ENCODE peak calls at places on chromosomes 6 and 20, in ten cellular contexts. E is MM.1S; T is IMR-90; L is astrocyte; F is body of pancreas; H is CD4-positive, alpha-beta memory T cell; I is A549; D is PC-3; Q is GM23338; A is H9. Y is an unnamed sample.

GRCh38 chr6:118468682-118469465 is 79.2 kb upstream of the PLN start:
- DNase-seq in F (no peak), T (peak; percentile 56), Q (no peak), D (peak; percentile 85), A (no peak), E (no peak), H (no peak), I (peak; percentile 1), L (peak; percentile 26), Y (no peak)

GRCh38 chr6:119978274-119978889 is 628.8 kb upstream of the MAN1A1 start:
- DNase-seq in A (no peak), T (peak; percentile 26), I (no peak), Q (peak; percentile 51), D (peak; percentile 51), L (peak; percentile 6), F (peak; percentile 59), E (peak; percentile 59), H (no peak), Y (no peak)

GRCh38 chr6:127347188-127347587 is 3.8 kb upstream of the ECHDC1 start:
- DNase-seq in I (no peak), D (peak; percentile 80), E (no peak), Q (no peak), A (no peak), L (no peak), T (no peak), H (no peak), F (no peak), Y (no peak)

GRCh38 chr6:137271245-137272183 is 52.3 kb upstream of the IFNGR1 start:
- DNase-seq in Q (peak; percentile 77), D (peak; percentile 67), L (peak; percentile 19), I (peak; percentile 13), E (peak; percentile 60), A (no peak), F (no peak), T (peak; percentile 63), H (peak; percentile 35), Y (no peak)

GRCh38 chr6:57432162-57432561 is 114.7 kb downstream of the PRIM2 start:
- DNase-seq in L (peak; percentile 63), E (no peak), H (no peak), I (no peak), A (no peak), T (peak; percentile 82), Q (no peak), D (no peak), F (no peak), Y (no peak)

GRCh38 chr6:166772518-166772917 is 145.5 kb upstream of the RPS6KA2 start:
- DNase-seq in A (peak; percentile 66), T (no peak), E (no peak), L (no peak), H (no peak), F (no peak), D (peak; percentile 29), Q (peak; percentile 69), I (no peak), Y (no peak)

GRCh38 chr6:87103977-87104601 is 9.2 kb upstream of the CGA start:
- DNase-seq in E (no peak), I (no peak), A (no peak), T (no peak), F (no peak), H (no peak), D (no peak), L (no peak), Q (no peak), Y (no peak)

GRCh38 chr6:4668271-4669179 is 107.7 kb upstream of the CDYL start:
- DNase-seq in L (peak; percentile 63), A (no peak), F (no peak), D (no peak), E (no peak), Q (no peak), H (no peak), I (no peak), T (peak; percentile 51), Y (no peak)

GRCh38 chr6:12266571-12266970 is 23.6 kb upstream of the EDN1 start:
- DNase-seq in H (no peak), I (no peak), D (peak; percentile 73), Q (no peak), A (no peak), T (peak; percentile 77), F (no peak), E (no peak), L (peak; percentile 85), Y (no peak)

GRCh38 chr20:3659492-3660261 is 3.5 kb downstream of the GFRA4 start:
- DNase-seq in H (no peak), E (no peak), I (no peak), D (no peak), A (peak; percentile 30), F (no peak), Q (no peak), T (no peak), L (no peak), Y (no peak)

GRCh38 chr6:684831-685636 is 7.9 kb downstream of the EXOC2 start:
- DNase-seq in E (peak; percentile 66), H (no peak), T (peak; percentile 63), A (no peak), D (no peak), Q (no peak), L (peak; percentile 73), I (no peak), F (no peak), Y (no peak)

GRCh38 chr6:117906905-117907599 is at the start of gene SLC35F1:
- DNase-seq in A (peak; percentile 87), T (peak; percentile 1), D (no peak), H (peak; percentile 9), Q (peak; percentile 88), F (peak; percentile 74), L (peak; percentile 12), I (peak; percentile 17), E (peak; percentile 70), Y (peak; percentile 64)

GRCh38 chr20:48463916-48464315 is 363.9 kb downstream of the PREX1 start:
- DNase-seq in Q (no peak), L (peak; percentile 74), H (no peak), A (no peak), F (no peak), I (no peak), T (peak; percentile 63), E (no peak), D (peak; percentile 20), Y (no peak)

GRCh38 chr20:49594143-49594928 is 26.4 kb upstream of the PTGIS start:
- DNase-seq in Q (no peak), A (no peak), E (no peak), T (peak; percentile 87), F (peak; percentile 25), L (peak; percentile 74), I (no peak), D (peak; percentile 97), H (no peak), Y (no peak)

GRCh38 chr20:32478576-32478975 is 106.6 kb downstream of the NOL4L start:
- DNase-seq in I (no peak), Q (no peak), F (no peak), L (no peak), A (no peak), D (no peak), H (no peak), E (no peak), T (no peak), Y (no peak)
- H3K27ac ChIP-seq in I (no peak overlapping the region), Q (peak overlapping the region; percentile 50), F (peak overlapping the region; percentile 65), L (no peak overlapping the region), A (no peak overlapping the region), D (no peak overlapping the region), H (no peak overlapping the region), E (no peak overlapping the region), T (no peak overlapping the region), Y (peak overlapping the region; percentile 76)

DNA sequence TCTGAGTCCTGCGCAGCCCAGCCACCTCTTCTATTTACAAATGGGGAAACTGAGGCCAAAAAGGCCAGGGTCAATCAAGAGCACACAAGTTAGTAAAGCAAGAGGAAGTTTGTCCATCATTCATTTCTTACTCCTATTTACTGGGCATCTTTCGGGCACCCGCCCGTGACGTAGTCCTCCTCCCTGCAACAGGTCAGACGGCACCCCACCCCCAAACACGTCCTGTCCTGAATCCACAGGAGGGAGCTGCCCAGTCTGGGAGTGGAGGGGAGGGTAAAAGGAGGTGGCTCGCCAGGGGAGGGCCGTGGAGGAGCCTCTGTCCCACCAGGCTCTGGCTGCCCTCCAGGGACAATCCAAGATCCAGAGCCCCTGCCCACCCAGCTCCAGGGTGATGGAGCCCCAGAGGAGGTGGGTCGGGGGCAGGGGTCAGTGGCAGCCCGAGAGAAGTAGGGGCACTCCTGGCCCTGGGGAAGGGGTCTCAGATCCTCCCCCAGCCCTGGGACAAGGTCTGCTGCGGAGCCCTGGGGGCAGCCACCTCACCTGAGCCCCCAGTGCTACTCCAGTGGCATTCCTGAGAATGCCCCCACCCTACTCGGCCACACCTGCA is 2.5 kb upstream of the LAMA5 start:
- DNase-seq in F (no peak), L (no peak), I (no peak), D (peak; percentile 51), T (no peak), A (no peak), Q (no peak), H (no peak), E (no peak), Y (no peak)
- H3K27ac ChIP-seq in F (no peak overlapping the region), L (no peak overlapping the region), I (peak overlapping the region; percentile 97), D (peak overlapping the region; percentile 58), T (peak overlapping the region; percentile 51), A (no peak overlapping the region), Q (peak overlapping the region; percentile 78), H (no peak overlapping the region), E (no peak overlapping the region), Y (peak overlapping the region; percentile 68)

GRCh38 chr20:17678295-17678694 is 3.7 kb downstream of the RRBP1 start:
- DNase-seq in F (no peak), L (no peak), D (no peak), H (no peak), T (no peak), A (no peak), I (no peak), Q (peak; percentile 38), E (no peak), Y (no peak)

GRCh38 chr20:17676942-17677341 is 5.1 kb downstream of the RRBP1 start:
- DNase-seq in D (no peak), F (no peak), T (peak; percentile 39), E (no peak), I (no peak), H (no peak), A (no peak), Q (no peak), L (no peak), Y (no peak)

GRCh38 chr20:17674722-17675518 is 7.1 kb downstream of the RRBP1 start:
- DNase-seq in L (no peak), F (no peak), D (no peak), T (peak; percentile 67), Q (no peak), H (no peak), I (no peak), E (no peak), A (no peak), Y (no peak)

GRCh38 chr20:17675519-17676377 is 6.3 kb downstream of the RRBP1 start:
- DNase-seq in I (no peak), H (no peak), Q (no peak), E (no peak), D (no peak), T (no peak), A (no peak), F (no peak), L (no peak), Y (no peak)

GRCh38 chr20:17676378-17676759 is 5.7 kb downstream of the RRBP1 start:
- DNase-seq in Q (no peak), T (no peak), E (no peak), D (no peak), L (no peak), A (no peak), I (no peak), H (no peak), F (no peak), Y (no peak)
- H3K27ac ChIP-seq in Q (no peak overlapping the region), T (no peak overlapping the region), E (no peak overlapping the region), D (no peak overlapping the region), L (peak overlapping the region; percentile 25), A (no peak overlapping the region), I (no peak overlapping the region), H (no peak overlapping the region), F (peak overlapping the region; percentile 21), Y (no peak overlapping the region)

GRCh38 chr20:23159923-23160445 is 73.9 kb upstream of the CD93 start:
- DNase-seq in L (peak; percentile 36), D (no peak), A (no peak), T (no peak), H (no peak), E (no peak), F (no peak), Q (no peak), I (no peak), Y (no peak)
- H3K27ac ChIP-seq in L (no peak overlapping the region), D (no peak overlapping the region), A (no peak overlapping the region), T (no peak overlapping the region), H (no peak overlapping the region), E (peak overlapping the region; percentile 43), F (no peak overlapping the region), Q (no peak overlapping the region), I (no peak overlapping the region), Y (no peak overlapping the region)